ENCODE peak calls at places on chromosome 18, in eight cellular contexts. C is AG04449, Q is fibroblast of lung, W is fibroblast of the aortic adventitia, P is uterus, L is mucosa of descending colon, O is body of pancreas, G is endothelial cell. F is an unnamed sample.
A peak's percentile ranks its signal among the peaks of the same experiment; 100 is the strongest.

GRCh38 chr18:23226386-23226785 is 91.1 kb downstream of the CABLES1 start:
- DNase-seq in G (no peak), P (no peak), W (peak; percentile 78), C (no peak), L (no peak), Q (peak; percentile 73), O (no peak), F (no peak)

GRCh38 chr18:45384137-45384998 is 230.9 kb upstream of the SLC14A2 start:
- DNase-seq in P (peak; percentile 59), G (peak; percentile 66), L (peak; percentile 44), Q (peak; percentile 50), C (no peak), W (peak; percentile 58), O (peak; percentile 70), F (peak; percentile 56)

GRCh38 chr18:13797157-13797611 is 26.8 kb upstream of the MC5R start:
- DNase-seq in L (no peak), P (no peak), O (no peak), Q (peak; percentile 70), W (peak; percentile 15), C (no peak), G (no peak), F (no peak)

GRCh38 chr18:55523001-55523400 is 65.0 kb downstream of the TCF4 start:
- DNase-seq in W (peak; percentile 59), O (no peak), L (no peak), C (no peak), Q (no peak), G (no peak), P (no peak), F (no peak)

GRCh38 chr18:911025-911424 is 6.4 kb downstream of the ADCYAP1 start:
- DNase-seq in W (no peak), C (no peak), P (no peak), O (no peak), L (no peak), Q (no peak), G (no peak), F (no peak)

GRCh38 chr18:55478301-55478660 is 109.7 kb downstream of the TCF4 start:
- DNase-seq in P (no peak), G (no peak), C (no peak), O (no peak), Q (no peak), L (no peak), W (no peak), F (no peak)

GRCh38 chr18:43886341-43886740 is 609.1 kb upstream of the SYT4 start:
- DNase-seq in G (no peak), O (no peak), C (no peak), Q (no peak), L (no peak), W (no peak), P (no peak), F (no peak)

GRCh38 chr18:32139835-32140283 is 48.2 kb downstream of the RNF138 start:
- DNase-seq in C (no peak), G (no peak), O (no peak), Q (no peak), P (no peak), W (no peak), L (no peak), F (no peak)

GRCh38 chr18:74252032-74252380 is 39.8 kb downstream of the CYB5A start:
- DNase-seq in L (no peak), C (no peak), Q (peak; percentile 45), P (no peak), O (no peak), W (no peak), G (no peak), F (no peak)

GRCh38 chr18:44758821-44759624 is 78.3 kb downstream of the SETBP1 start:
- DNase-seq in G (no peak), W (no peak), O (no peak), Q (no peak), P (no peak), C (no peak), L (no peak), F (no peak)

GRCh38 chr18:33751613-33752221 is 173.7 kb downstream of the ASXL3 start:
- DNase-seq in G (no peak), P (no peak), C (no peak), W (peak; percentile 55), O (no peak), L (no peak), Q (peak; percentile 16), F (no peak)

GRCh38 chr18:58990720-58991119 is 126.0 kb downstream of the ZNF532 start:
- DNase-seq in C (no peak), O (no peak), Q (no peak), L (no peak), W (no peak), G (no peak), P (no peak), F (no peak)

GRCh38 chr18:28794459-28795245 is 617.7 kb upstream of the CDH2 start:
- DNase-seq in W (peak; percentile 87), G (no peak), P (no peak), C (no peak), O (no peak), L (no peak), Q (peak; percentile 88), F (no peak)

GRCh38 chr18:58937913-58938312 is 73.2 kb downstream of the ZNF532 start:
- DNase-seq in C (peak; percentile 33), P (no peak), W (no peak), G (no peak), L (no peak), O (no peak), Q (peak; percentile 31), F (no peak)

GRCh38 chr18:34117319-34117718 is 107.4 kb downstream of the NOL4 start:
- DNase-seq in L (no peak), P (no peak), Q (no peak), O (no peak), W (no peak), C (no peak), G (no peak), F (no peak)

GRCh38 chr18:59270689-59271257 is 2.5 kb downstream of the RAX start:
- DNase-seq in O (no peak), Q (no peak), L (no peak), G (no peak), W (no peak), C (no peak), P (no peak), F (no peak)

DNA sequence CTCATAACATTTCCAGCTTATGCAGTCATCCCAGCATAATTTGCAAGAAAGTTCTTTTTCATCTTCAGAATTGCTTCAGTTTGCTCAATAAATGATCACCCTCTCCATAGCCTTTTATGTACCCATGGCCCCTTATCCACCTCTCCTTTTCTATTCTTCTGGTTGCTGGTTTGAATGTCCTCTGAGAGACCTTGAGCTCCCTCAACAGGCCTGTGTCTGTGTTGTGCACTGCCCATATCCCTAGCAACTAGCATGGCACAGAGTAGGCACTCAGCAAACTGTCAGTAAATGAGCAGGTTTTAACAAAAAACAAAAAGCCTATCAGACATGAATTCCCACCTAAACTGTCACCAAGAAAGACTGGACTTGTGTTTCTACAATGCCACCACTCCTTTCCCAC is 160.5 kb downstream of the AKAIN1 start:
- DNase-seq in P (no peak), C (no peak), W (no peak), Q (no peak), O (no peak), G (no peak), L (no peak), F (no peak)
- TF ChIP-seq CTCF in P (no peak), C (no peak), W (no peak), Q (no peak), O (no peak), G (no peak), L (no peak), F (no peak)

DNA sequence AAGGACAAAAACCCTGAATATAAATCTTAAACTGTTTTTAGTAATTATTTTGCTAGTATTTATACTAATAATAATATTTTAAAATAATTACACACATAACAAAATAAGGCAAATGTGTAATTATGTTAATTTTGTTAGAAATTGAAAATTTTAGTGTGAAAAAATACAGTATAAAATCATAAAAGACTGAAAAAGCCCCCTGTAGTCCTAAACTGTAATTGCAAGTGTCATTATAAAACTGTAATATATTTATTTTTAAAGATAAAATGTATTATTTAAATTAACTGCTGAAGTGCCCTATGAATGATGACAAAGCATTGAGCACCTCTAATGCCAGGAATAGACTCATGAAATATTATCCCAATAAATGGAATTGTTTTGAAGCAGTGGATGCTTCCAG is 1117.7 kb downstream of the CBLN2 start:
- DNase-seq in Q (no peak), C (no peak), G (no peak), W (peak; percentile 6), L (no peak), P (no peak), O (no peak), F (no peak)
- TF ChIP-seq CTCF in Q (peak; percentile 12), C (no peak), G (peak; percentile 52), W (peak; percentile 31), L (no peak), P (no peak), O (no peak), F (no peak)

DNA sequence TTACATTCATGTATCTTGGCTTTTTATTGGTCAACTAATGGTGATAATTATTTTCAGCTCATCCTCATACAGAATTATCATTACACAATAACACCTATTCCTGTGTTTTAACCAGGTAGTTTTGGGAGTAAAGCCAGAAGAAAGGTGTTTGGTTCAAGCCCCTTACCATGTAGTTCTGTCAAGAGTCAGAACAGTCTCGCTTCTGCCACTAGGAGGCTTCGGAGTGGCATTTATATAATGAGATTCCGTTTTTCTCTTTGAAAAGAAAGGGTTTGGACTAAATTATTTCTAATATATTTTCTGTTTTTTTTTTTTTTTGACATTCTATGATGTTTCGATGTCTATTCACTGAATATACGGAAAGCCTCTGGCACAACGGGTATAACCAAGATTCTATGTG is 217.8 kb downstream of the CDH7 start:
- DNase-seq in Q (no peak), P (no peak), G (peak; percentile 24), W (no peak), C (no peak), O (no peak), L (no peak), F (no peak)
- TF ChIP-seq CTCF in Q (no peak), P (no peak), G (peak; percentile 73), W (no peak), C (no peak), O (no peak), L (no peak), F (no peak)

DNA sequence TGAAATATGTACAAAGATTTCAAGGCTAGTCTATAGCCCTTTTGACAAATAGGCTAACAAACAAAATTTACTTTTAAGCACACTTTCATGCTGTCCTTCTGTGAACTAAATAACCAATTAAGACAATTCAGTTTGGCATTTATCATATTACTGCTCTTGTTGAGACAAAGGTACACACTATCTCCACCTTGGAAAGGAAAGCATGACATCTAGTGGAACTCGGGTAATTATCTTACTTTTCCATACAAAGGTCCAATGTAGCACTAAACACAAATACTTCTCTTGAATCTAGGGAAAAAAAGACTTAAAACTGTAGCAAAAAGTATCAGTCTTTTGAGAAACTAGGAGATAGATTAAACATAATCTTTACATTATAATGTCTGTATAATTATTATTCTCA is 125.0 kb upstream of the CD226 start:
- DNase-seq in C (no peak), P (no peak), G (no peak), O (no peak), W (peak; percentile 69), L (no peak), Q (peak; percentile 47), F (no peak)
- TF ChIP-seq CTCF in C (peak; percentile 18), P (no peak), G (no peak), O (peak; percentile 34), W (peak; percentile 38), L (no peak), Q (peak; percentile 35), F (no peak)

F was measured in omental fat pad.